ENCODE peak calls at places on chromosome 5, in five cellular contexts. Z is adrenal gland, T is uterus, Y is HCT116, E is A549. F is an unnamed sample.
A peak's percentile ranks its signal among the peaks of the same experiment; 100 is the strongest.

GRCh38 chr5:164175083-164175482 is 669.7 kb downstream of the MAT2B start:
- DNase-seq in Z (no peak), T (no peak), Y (no peak), E (no peak), F (no peak)

GRCh38 chr5:125412561-125413535 is 666.4 kb upstream of the ZNF608 start:
- DNase-seq in Z (peak; percentile 88), T (peak; percentile 62), Y (no peak), E (peak; percentile 34), F (peak; percentile 87)

GRCh38 chr5:139294372-139295165 is 1.0 kb downstream of the MATR3 start:
- DNase-seq in Z (peak; percentile 78), T (peak; percentile 78), Y (peak; percentile 65), E (peak; percentile 91), F (peak; percentile 68)

GRCh38 chr5:131795879-131796792 is 681 bp downstream of the FNIP1 start:
- DNase-seq in Z (peak; percentile 81), T (peak; percentile 73), Y (no peak), E (peak; percentile 39), F (peak; percentile 79)

GRCh38 chr5:54517174-54517511 is 416 bp upstream of the SNX18 start:
- DNase-seq in Z (no peak), T (no peak), Y (no peak), E (no peak), F (no peak)

GRCh38 chr5:175712681-175713085 is 54.8 kb downstream of the HRH2 start:
- DNase-seq in Z (no peak), T (no peak), Y (no peak), E (no peak), F (no peak)

GRCh38 chr5:61274561-61274960 is 57.5 kb upstream of the ZSWIM6 start:
- DNase-seq in Z (no peak), T (no peak), Y (no peak), E (no peak), F (no peak)

GRCh38 chr5:126100767-126101166 is 322.4 kb upstream of the GRAMD2B start:
- DNase-seq in Z (no peak), T (no peak), Y (peak; percentile 8), E (peak; percentile 16), F (peak; percentile 6)

GRCh38 chr5:9790276-9790675 is 160.1 kb upstream of the TAS2R1 start:
- DNase-seq in Z (no peak), T (no peak), Y (no peak), E (no peak), F (no peak)

GRCh38 chr5:135213466-135214239 is 179.6 kb upstream of the PITX1 start:
- DNase-seq in Z (peak; percentile 9), T (no peak), Y (no peak), E (no peak), F (no peak)

GRCh38 chr5:54397420-54397819 is 58.1 kb upstream of the HSPB3 start:
- DNase-seq in Z (no peak), T (no peak), Y (no peak), E (no peak), F (no peak)

GRCh38 chr5:98050583-98050982 is 722.9 kb upstream of the RGMB start:
- DNase-seq in Z (no peak), T (no peak), Y (no peak), E (peak; percentile 15), F (no peak)

GRCh38 chr5:90438100-90438499 is 28.5 kb upstream of the CETN3 start:
- DNase-seq in Z (no peak), T (no peak), Y (no peak), E (no peak), F (peak; percentile 5)

GRCh38 chr5:61675015-61675692 is 343.1 kb downstream of the ZSWIM6 start:
- DNase-seq in Z (no peak), T (no peak), Y (peak; percentile 12), E (peak; percentile 9), F (peak; percentile 50)

GRCh38 chr5:133382661-133383579 is 229.4 kb downstream of the FSTL4 start:
- DNase-seq in Z (no peak), T (no peak), Y (no peak), E (no peak), F (no peak)

GRCh38 chr5:150791536-150791935 is 13.0 kb downstream of the SMIM3 start:
- DNase-seq in Z (no peak), T (no peak), Y (no peak), E (no peak), F (no peak)

GRCh38 chr5:150789431-150789830 is 10.9 kb downstream of the SMIM3 start:
- DNase-seq in Z (no peak), T (no peak), Y (no peak), E (no peak), F (no peak)

GRCh38 chr5:150787659-150788058 is 9.1 kb downstream of the SMIM3 start:
- DNase-seq in Z (no peak), T (no peak), Y (no peak), E (no peak), F (no peak)

GRCh38 chr5:150789943-150790611 is 11.5 kb downstream of the SMIM3 start:
- DNase-seq in Z (peak; percentile 87), T (peak; percentile 44), Y (peak; percentile 85), E (peak; percentile 16), F (peak; percentile 77)

DNA sequence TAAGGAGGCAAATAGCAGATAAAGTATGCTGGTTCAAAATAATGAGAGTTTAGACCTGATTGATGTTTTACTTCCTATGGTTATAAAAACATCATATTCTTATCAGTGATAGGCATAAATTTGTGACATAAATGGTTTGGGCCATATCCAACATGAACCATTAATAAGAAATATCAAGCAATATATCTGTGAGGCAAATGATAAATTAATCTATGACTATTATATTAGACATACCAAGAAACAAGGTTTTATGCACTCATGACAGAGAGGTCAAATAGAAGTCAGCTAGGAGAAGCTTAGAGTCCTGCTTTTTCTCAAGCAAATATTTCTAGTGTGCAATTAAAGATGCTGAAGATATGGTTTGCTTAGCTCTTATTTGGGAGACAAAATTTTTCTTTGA is 10.4 kb downstream of the SMIM3 start:
- DNase-seq in Z (no peak), T (no peak), Y (no peak), E (no peak), F (no peak)
- H3K4me1 ChIP-seq in Z (peaks cover 66% of the 10 kb centered on the region), T (no peaks in the 10 kb centered on the region), Y (peaks cover 71% of the 10 kb centered on the region), E (peaks cover 7% of the 10 kb centered on the region), F (peaks cover 17% of the 10 kb centered on the region)

GRCh38 chr5:24789631-24790354 is 145.0 kb upstream of the CDH10 start:
- DNase-seq in Z (no peak), T (no peak), Y (no peak), E (no peak), F (no peak)

GRCh38 chr5:24786108-24786507 is 141.3 kb upstream of the CDH10 start:
- DNase-seq in Z (no peak), T (no peak), Y (no peak), E (no peak), F (no peak)

GRCh38 chr5:24791326-24791725 is 146.5 kb upstream of the CDH10 start:
- DNase-seq in Z (no peak), T (no peak), Y (no peak), E (no peak), F (no peak)

GRCh38 chr5:24783596-24783995 is 138.8 kb upstream of the CDH10 start:
- DNase-seq in Z (no peak), T (no peak), Y (no peak), E (no peak), F (no peak)

DNA sequence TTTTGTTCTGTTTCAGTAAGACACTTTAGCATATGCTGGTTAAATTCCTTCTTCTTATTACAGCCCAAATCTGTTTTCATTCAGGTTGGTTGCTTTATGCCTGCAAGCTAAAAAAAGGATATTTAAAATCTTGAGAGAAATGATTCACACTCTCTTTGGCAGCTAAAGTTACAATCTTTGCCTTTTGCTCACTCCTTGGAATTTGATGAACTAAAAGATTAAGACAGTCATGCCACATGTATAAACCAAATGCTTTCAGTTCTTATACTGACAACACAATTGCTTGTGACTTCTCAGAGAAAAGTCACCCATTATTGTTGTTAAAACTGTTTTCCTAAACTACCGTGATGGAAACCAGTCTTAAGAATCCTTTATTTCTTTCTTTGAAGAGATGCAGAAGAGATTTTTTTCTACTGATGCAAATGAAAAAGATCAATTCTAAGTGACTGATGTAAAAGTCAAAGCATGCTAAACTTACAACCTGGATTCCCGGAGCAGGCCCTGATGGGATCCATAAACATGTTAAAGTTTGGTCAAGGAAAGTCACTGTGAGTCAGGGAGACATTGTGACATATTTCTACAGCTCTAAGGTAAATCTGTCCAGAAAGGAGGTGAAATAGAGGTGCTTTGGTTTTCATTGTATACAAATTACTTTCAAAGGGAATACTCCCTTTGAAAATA is 144.2 kb upstream of the CDH10 start:
- DNase-seq in Z (no peak), T (no peak), Y (no peak), E (peak; percentile 3), F (no peak)
- H3K27ac ChIP-seq in Z (no peak overlapping the region), T (no peak overlapping the region), Y (no peak overlapping the region), E (no peak overlapping the region), F (no peak overlapping the region)

DNA sequence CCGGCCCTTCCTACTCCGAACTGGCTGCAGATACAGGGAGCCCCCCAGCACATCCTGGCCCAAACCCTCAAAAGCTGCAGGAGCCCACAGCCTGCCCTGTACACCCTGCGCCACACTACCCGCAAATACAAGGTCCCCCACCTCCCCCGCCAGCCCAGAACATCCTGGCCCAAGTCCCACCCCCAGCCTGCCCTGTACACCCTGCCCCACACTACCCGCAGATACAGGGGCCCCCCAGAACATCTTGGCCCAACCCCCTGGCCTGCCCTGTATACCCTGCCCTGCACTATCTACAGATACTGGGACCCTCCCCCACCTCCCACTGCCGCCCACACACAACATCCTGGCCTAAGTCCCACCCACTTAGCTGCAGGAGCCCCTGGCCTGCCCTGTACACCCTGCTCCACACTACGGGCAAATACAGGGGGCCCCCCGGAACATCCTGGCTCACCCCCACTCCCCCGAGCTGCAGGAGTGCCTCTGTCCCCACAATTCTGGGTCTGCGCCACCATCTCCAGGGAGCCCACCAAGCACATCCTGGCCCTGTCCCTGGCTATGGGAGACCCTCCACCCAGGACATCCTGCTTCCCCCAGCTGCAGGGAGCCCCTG is 8.3 kb downstream of the LPCAT1 start:
- DNase-seq in Z (no peak), T (peak; percentile 10), Y (no peak), E (no peak), F (peak; percentile 8)
- TF ChIP-seq POLR2A in Z (no peak), T (no peak), Y (no peak), E (no peak), F (no peak)

GRCh38 chr5:88688242-88688959 is 194.6 kb downstream of the MEF2C start:
- DNase-seq in Z (no peak), T (no peak), Y (no peak), E (no peak), F (no peak)

GRCh38 chr5:88686743-88687142 is 196.2 kb downstream of the MEF2C start:
- DNase-seq in Z (no peak), T (no peak), Y (no peak), E (no peak), F (no peak)

GRCh38 chr5:88688981-88689661 is 193.9 kb downstream of the MEF2C start:
- DNase-seq in Z (no peak), T (no peak), Y (no peak), E (no peak), F (no peak)

GRCh38 chr5:88686077-88686541 is 196.9 kb downstream of the MEF2C start:
- DNase-seq in Z (no peak), T (no peak), Y (no peak), E (no peak), F (no peak)

DNA sequence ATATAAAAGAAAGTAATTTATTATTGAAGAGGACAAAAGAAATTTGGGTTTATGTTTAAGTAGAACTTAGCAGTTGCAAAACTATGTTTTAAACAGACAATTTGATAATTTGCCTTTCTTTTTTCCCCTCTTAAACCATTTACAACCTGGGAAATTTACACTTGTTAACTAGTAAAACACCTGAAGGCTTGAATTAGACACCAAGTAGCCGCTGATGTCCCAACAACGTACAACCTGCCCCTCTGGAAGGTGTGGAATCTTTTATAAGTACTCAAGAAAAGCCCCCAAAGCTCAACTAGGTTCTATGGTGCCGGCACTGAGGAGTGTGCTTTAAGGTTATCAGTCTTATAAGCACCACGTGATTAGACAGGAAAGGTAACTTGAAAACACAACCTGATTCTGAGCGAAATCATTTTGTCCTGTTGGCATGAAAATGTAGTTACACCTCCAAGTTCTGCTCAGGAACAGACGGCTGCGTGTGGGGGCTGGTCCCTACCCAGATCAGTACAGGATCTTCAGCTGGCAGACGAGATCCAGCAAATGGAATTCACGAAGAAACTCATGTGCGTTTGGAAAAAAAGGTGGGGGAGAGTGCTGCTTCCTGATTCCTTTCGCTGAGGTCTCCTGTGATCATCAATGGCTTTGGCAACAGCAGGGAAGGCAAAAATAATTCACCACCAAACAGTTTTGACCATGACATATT is 195.6 kb downstream of the MEF2C start:
- DNase-seq in Z (no peak), T (no peak), Y (no peak), E (no peak), F (no peak)
- H3K4me1 ChIP-seq in Z (peaks cover 10% of the 10 kb centered on the region), T (peaks cover 3% of the 10 kb centered on the region), Y (no peaks in the 10 kb centered on the region), E (peaks cover 10% of the 10 kb centered on the region), F (peaks cover 50% of the 10 kb centered on the region)